ENCODE peak calls at places on chromosomes 16 and 17, in nine cellular contexts. G is substantia nigra; O is uterus; Z is aorta; S is left ventricle myocardium inferior; Y is naive thymus-derived CD4-positive, alpha-beta T cell; V is MM.1S; E is caudate nucleus; T is endodermal cell. M is an unnamed sample.

GRCh38 chr17:27513849-27514248 is 57.6 kb downstream of the KSR1 start:
- DNase-seq in O (no peak), V (no peak), S (no peak), Z (no peak), Y (no peak), E (peak; percentile 76), G (peak; percentile 28), T (no peak), M (no peak)

GRCh38 chr16:88790312-88791150 is 5.5 kb upstream of the PIEZO1 start:
- DNase-seq in G (peak; percentile 34), E (no peak), S (peak; percentile 52), Y (no peak), V (peak; percentile 48), O (no peak), T (no peak), Z (peak; percentile 79), M (no peak)

GRCh38 chr16:83967838-83968482 is at the start of gene NECAB2:
- DNase-seq in O (no peak), Y (no peak), Z (peak; percentile 60), S (peak; percentile 62), G (no peak), E (no peak), V (no peak), T (peak; percentile 76), M (no peak)

GRCh38 chr16:3443108-3444031 is at the start of the genes NAA60 and ZNF597:
- DNase-seq in V (peak; percentile 89), Y (peak; percentile 38), G (peak; percentile 69), T (peak; percentile 92), S (peak; percentile 75), Z (peak; percentile 88), O (peak; percentile 73), E (peak; percentile 82), M (peak; percentile 88)

GRCh38 chr17:51472670-51473069 is 212.3 kb downstream of the UTP18 start:
- DNase-seq in G (no peak), S (no peak), Y (no peak), E (no peak), O (no peak), Z (no peak), T (no peak), V (no peak), M (no peak)

GRCh38 chr17:44827863-44828262 is 2.2 kb downstream of the GJC1 start:
- DNase-seq in Y (no peak), G (no peak), V (no peak), O (no peak), S (no peak), Z (no peak), E (no peak), T (no peak), M (no peak)

GRCh38 chr16:88649195-88649923 is 1.5 kb downstream of the CYBA start:
- DNase-seq in Z (peak; percentile 50), Y (no peak), S (no peak), V (no peak), O (no peak), E (no peak), G (no peak), T (no peak), M (no peak)

GRCh38 chr16:86946396-86946795 is 368.0 kb downstream of the FOXL1 start:
- DNase-seq in S (no peak), Y (no peak), G (no peak), V (no peak), O (no peak), E (no peak), Z (peak; percentile 24), T (peak; percentile 71), M (no peak)

GRCh38 chr16:14177704-14178103 is 106.6 kb downstream of the MRTFB start:
- DNase-seq in Y (no peak), T (no peak), E (no peak), S (no peak), V (no peak), Z (no peak), O (no peak), G (no peak), M (no peak)

GRCh38 chr17:64984776-64985521 is 65.7 kb upstream of the LRRC37A3 start:
- DNase-seq in T (no peak), G (no peak), Y (no peak), O (peak; percentile 36), V (peak; percentile 47), Z (no peak), S (no peak), E (peak; percentile 38), M (no peak)

GRCh38 chr17:71339219-71339618 is 781.6 kb upstream of the SOX9 start:
- DNase-seq in E (no peak), O (no peak), S (no peak), Z (no peak), Y (no peak), V (no peak), T (no peak), G (no peak), M (no peak)

GRCh38 chr17:58333396-58334207 is 5.0 kb upstream of the TSPOAP1 start:
- DNase-seq in O (no peak), Z (no peak), G (no peak), E (no peak), T (no peak), Y (no peak), S (no peak), V (no peak), M (no peak)
- H3K27ac ChIP-seq in O (no peak overlapping the region), Z (no peak overlapping the region), G (no peak overlapping the region), E (no peak overlapping the region), T (no peak overlapping the region), Y (peak overlapping the region; percentile 98), S (no peak overlapping the region), V (peak overlapping the region; percentile 100), M (peak overlapping the region; percentile 80)

GRCh38 chr16:12390644-12391043 is 413.0 kb downstream of the CPPED1 start:
- DNase-seq in V (no peak), G (no peak), T (no peak), Y (no peak), O (no peak), S (no peak), E (no peak), Z (no peak), M (no peak)

GRCh38 chr16:12390074-12390473 is 413.5 kb downstream of the SNX29 start:
- DNase-seq in T (no peak), E (no peak), Z (no peak), S (no peak), Y (no peak), V (no peak), O (no peak), G (no peak), M (no peak)

GRCh38 chr16:12392585-12393089 is 411.1 kb downstream of the CPPED1 start:
- DNase-seq in O (peak; percentile 21), V (no peak), S (no peak), T (no peak), Z (no peak), E (no peak), Y (no peak), G (no peak), M (no peak)

GRCh38 chr16:12393208-12393607 is 410.5 kb downstream of the CPPED1 start:
- DNase-seq in Y (no peak), V (no peak), T (no peak), G (no peak), O (no peak), Z (no peak), E (no peak), S (no peak), M (no peak)

GRCh38 chr16:12391974-12392373 is 411.7 kb downstream of the CPPED1 start:
- DNase-seq in Y (no peak), G (no peak), Z (no peak), S (no peak), V (no peak), E (no peak), T (no peak), O (no peak), M (no peak)
- H3K27ac ChIP-seq in Y (no peak overlapping the region), G (no peak overlapping the region), Z (no peak overlapping the region), S (peak overlapping the region; percentile 48), V (no peak overlapping the region), E (no peak overlapping the region), T (no peak overlapping the region), O (peak overlapping the region; percentile 75), M (no peak overlapping the region)

GRCh38 chr16:67909056-67909742 is 16.1 kb downstream of the PSKH1 start:
- DNase-seq in G (no peak), S (no peak), O (no peak), Z (no peak), E (no peak), Y (no peak), T (no peak), V (no peak), M (no peak)
- H3K27ac ChIP-seq in G (peak overlapping the region; percentile 73), S (no peak overlapping the region), O (no peak overlapping the region), Z (no peak overlapping the region), E (peak overlapping the region; percentile 42), Y (no peak overlapping the region), T (no peak overlapping the region), V (no peak overlapping the region), M (no peak overlapping the region)

GRCh38 chr17:48499743-48500434 is 30.9 kb downstream of the HOXB1 start:
- DNase-seq in V (no peak), S (no peak), Y (no peak), G (no peak), E (no peak), T (no peak), Z (no peak), O (no peak), M (no peak)

GRCh38 chr17:48499248-48499647 is 31.6 kb downstream of the HOXB1 start:
- DNase-seq in O (no peak), E (no peak), G (no peak), S (no peak), Y (no peak), T (no peak), Z (no peak), V (no peak), M (no peak)

GRCh38 chr17:48502901-48503300 is 27.9 kb downstream of the HOXB1 start:
- DNase-seq in V (no peak), S (no peak), G (no peak), E (no peak), O (no peak), Y (no peak), Z (no peak), T (no peak), M (no peak)

GRCh38 chr17:48502312-48502711 is 28.5 kb downstream of the HOXB1 start:
- DNase-seq in V (no peak), Y (no peak), E (no peak), Z (no peak), S (no peak), T (no peak), O (no peak), G (no peak), M (no peak)

DNA sequence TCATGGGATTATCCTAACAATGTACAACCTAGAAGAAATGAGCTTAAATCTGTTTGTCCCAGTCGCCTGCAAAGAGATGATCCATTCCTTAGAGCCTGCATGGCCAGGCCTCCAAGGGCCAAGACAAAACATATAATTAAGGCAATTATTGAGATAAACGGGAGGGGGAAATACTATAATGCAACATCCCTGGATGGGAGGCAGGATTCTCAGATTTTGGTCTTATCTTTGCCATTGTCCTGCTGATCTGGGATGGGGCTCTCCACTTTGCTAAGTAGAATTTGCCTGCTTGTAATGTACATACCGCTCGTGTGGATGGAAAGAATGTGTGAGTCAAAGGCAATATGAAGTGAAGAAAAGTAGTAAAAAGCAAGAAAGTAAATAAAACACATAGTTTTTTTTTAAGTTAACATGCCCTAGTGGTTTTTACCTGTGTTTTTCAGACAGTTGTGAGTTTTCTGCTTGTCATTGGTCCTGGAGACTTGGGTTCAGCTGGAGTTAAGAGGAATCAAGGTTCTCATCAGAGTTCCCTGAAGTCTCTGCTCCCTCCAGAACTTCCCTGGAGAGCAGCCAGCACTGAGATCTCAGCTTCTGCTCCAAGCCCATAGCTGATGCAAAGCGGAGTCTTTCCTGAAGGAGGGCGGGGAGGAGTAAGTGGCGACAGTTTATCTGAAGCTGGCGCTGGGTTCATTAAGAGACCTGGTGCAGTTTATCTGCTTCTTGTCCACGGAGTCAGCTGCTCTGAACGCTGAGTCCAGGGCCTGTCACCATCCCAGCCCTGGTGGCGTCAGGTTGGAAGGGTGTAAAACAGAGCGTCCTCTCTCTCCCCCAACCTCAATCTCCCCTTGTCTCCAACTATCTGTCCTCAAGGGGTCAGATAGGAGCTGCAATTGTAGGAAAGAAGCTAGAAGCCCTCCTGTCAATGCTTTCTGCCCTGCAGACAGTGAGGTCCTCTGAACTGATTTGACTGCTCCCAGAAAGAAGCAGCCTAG is 30.1 kb downstream of the HOXB1 start:
- DNase-seq in G (no peak), V (no peak), T (peak; percentile 81), S (no peak), Z (no peak), E (no peak), O (peak; percentile 50), Y (no peak), M (no peak)
- H3K27ac ChIP-seq in G (no peak overlapping the region), V (no peak overlapping the region), T (no peak overlapping the region), S (no peak overlapping the region), Z (no peak overlapping the region), E (no peak overlapping the region), O (no peak overlapping the region), Y (no peak overlapping the region), M (no peak overlapping the region)